ENCODE peak calls at places on chromosomes 5 and 9, in seven cellular contexts. X is stimulated activated naive CD4-positive, alpha-beta T cell treated with Interleukin-2 at 50 U/mL for 16 hours; V is fibroblast of the aortic adventitia; J is GM20000; Y is D341Med; C is mesothelial cell of epicardium; I is osteoblast. H is an unnamed sample.
A peak's percentile ranks its signal among the peaks of the same experiment; 100 is the strongest.

GRCh38 chr9:121362813-121363585 is 7.1 kb downstream of the STOM start:
- DNase-seq in J (no peak), Y (no peak), I (no peak), V (peak; percentile 84), X (no peak), C (no peak), H (no peak)

GRCh38 chr5:172414618-172415599 is 39.4 kb downstream of the SH3PXD2B start:
- DNase-seq in J (no peak), V (peak; percentile 74), Y (no peak), C (no peak), X (no peak), I (peak; percentile 52), H (no peak)

GRCh38 chr5:56170557-56170956 is 62.6 kb downstream of the ANKRD55 start:
- DNase-seq in I (peak; percentile 62), C (no peak), X (no peak), J (no peak), V (peak; percentile 97), Y (no peak), H (no peak)

GRCh38 chr9:73074176-73074708 is 77.4 kb upstream of the ANXA1 start:
- DNase-seq in X (no peak), Y (no peak), J (no peak), I (no peak), C (no peak), V (no peak), H (no peak)

GRCh38 chr5:150270546-150271295 is 18.9 kb downstream of the CAMK2A start:
- DNase-seq in C (no peak), I (peak; percentile 71), J (no peak), V (no peak), Y (no peak), X (no peak), H (no peak)

GRCh38 chr9:89663264-89663970 is 58.6 kb downstream of the GADD45G start:
- DNase-seq in J (no peak), C (no peak), X (no peak), I (no peak), V (no peak), Y (no peak), H (no peak)

GRCh38 chr9:81411961-81412360 is 277.4 kb downstream of the TLE1 start:
- DNase-seq in J (no peak), I (no peak), X (no peak), C (no peak), V (no peak), Y (no peak), H (no peak)

GRCh38 chr5:132808448-132808847 is 4.7 kb upstream of the SOWAHA start:
- DNase-seq in J (no peak), V (no peak), Y (no peak), X (no peak), I (no peak), C (no peak), H (no peak)

GRCh38 chr9:35734096-35734495 is 1.6 kb downstream of the CREB3 start:
- DNase-seq in I (no peak), X (no peak), J (no peak), C (no peak), V (peak; percentile 16), Y (no peak), H (no peak)

GRCh38 chr5:177555228-177555627 is 865 bp upstream of the FAM193B start:
- DNase-seq in Y (no peak), J (no peak), V (no peak), X (no peak), I (peak; percentile 54), C (no peak), H (no peak)

GRCh38 chr5:343461-344401 is 22.2 kb downstream of the AHRR start:
- DNase-seq in J (peak; percentile 85), C (no peak), Y (peak; percentile 68), V (peak; percentile 65), X (peak; percentile 53), I (peak; percentile 98), H (no peak)